ENCODE peak calls at places on chromosomes 2 and 18, in six cellular contexts. B, I, J, N, W and Y are unnamed samples. For H3F3A, the result is how much of the 10 kb centered on the place peaks cover.

GRCh38 chr18:21272016-21272582 is 30.1 kb downstream of the GREB1L start:
- DNase-seq in B (no peak), I (no peak), J (no peak), N (no peak), W (no peak), Y (no peak)

GRCh38 chr2:140586379-140586778 is 1544.4 kb downstream of the LRP1B start:
- DNase-seq in B (peak), I (peak), J (no peak), N (peak), W (peak), Y (peak)

GRCh38 chr2:145022671-145023330 is 502.9 kb upstream of the ZEB2 start:
- DNase-seq in B (no peak), I (no peak), J (no peak), N (peak), W (no peak), Y (peak)

GRCh38 chr2:19649107-19649506 is 252.7 kb downstream of the TTC32 start:
- DNase-seq in B (no peak), I (no peak), J (no peak), N (no peak), W (no peak), Y (peak)

GRCh38 chr2:227655454-227655853 is 11.2 kb upstream of the SCYGR5 start:
- DNase-seq in B (no peak), I (no peak), J (peak), N (no peak), W (no peak), Y (peak)

GRCh38 chr2:240298316-240298790 is 137.1 kb upstream of the GPC1 start:
- DNase-seq in B (no peak), I (no peak), J (no peak), N (no peak), W (no peak), Y (no peak)

GRCh38 chr2:119293254-119293653 is 69.6 kb downstream of the STEAP3 start:
- DNase-seq in B (no peak), I (no peak), J (no peak), N (no peak), W (no peak), Y (peak)

GRCh38 chr2:3141696-3142095 is 235.9 kb downstream of the EIPR1 start:
- DNase-seq in B (no peak), I (no peak), J (no peak), N (no peak), W (no peak), Y (no peak)

GRCh38 chr2:239316562-239317465 is 84.0 kb downstream of the HDAC4 start:
- DNase-seq in B (no peak), I (no peak), J (no peak), N (no peak), W (no peak), Y (peak)

GRCh38 chr18:73136134-73136533 is 268.3 kb upstream of the NETO1 start:
- DNase-seq in B (peak), I (no peak), J (no peak), N (peak), W (peak), Y (peak)

GRCh38 chr2:104872866-104873688 is 19.2 kb downstream of the POU3F3 start:
- DNase-seq in B (peak), I (peak), J (peak), N (peak), W (peak), Y (peak)

GRCh38 chr2:28869494-28870145 is 489 bp downstream of the TRMT61B start:
- DNase-seq in B (peak), I (no peak), J (no peak), N (peak), W (peak), Y (peak)

GRCh38 chr2:50614056-50614455 is 417.9 kb downstream of the NRXN1 start:
- DNase-seq in B (no peak), I (no peak), J (no peak), N (no peak), W (no peak), Y (no peak)

GRCh38 chr2:134568413-134568812 is 150.4 kb downstream of the TMEM163 start:
- DNase-seq in B (no peak), I (no peak), J (no peak), N (no peak), W (no peak), Y (no peak)

GRCh38 chr2:229454934-229455631 is 184.0 kb upstream of the PID1 start:
- DNase-seq in B (no peak), I (no peak), J (no peak), N (no peak), W (no peak), Y (peak)

GRCh38 chr2:163733301-163733938 is 2.4 kb downstream of the FIGN start:
- DNase-seq in B (no peak), I (peak), J (no peak), N (no peak), W (no peak), Y (peak)

GRCh38 chr2:236642584-236643291 is 73.1 kb downstream of the ACKR3 start:
- DNase-seq in B (no peak), I (no peak), J (peak), N (no peak), W (peak), Y (peak)

GRCh38 chr2:210230518-210230917 is 5.3 kb upstream of the ACADL start:
- DNase-seq in B (no peak), I (no peak), J (no peak), N (no peak), W (peak), Y (no peak)

GRCh38 chr2:59655809-59656208 is 897.6 kb downstream of the BCL11A start:
- DNase-seq in B (no peak), I (no peak), J (no peak), N (no peak), W (no peak), Y (no peak)

GRCh38 chr2:71601136-71602114 is 148.1 kb downstream of the DYSF start:
- DNase-seq in B (no peak), I (no peak), J (no peak), N (no peak), W (no peak), Y (no peak)

GRCh38 chr2:240389302-240389805 is 46.1 kb upstream of the GPC1 start:
- DNase-seq in B (no peak), I (no peak), J (no peak), N (no peak), W (no peak), Y (no peak)

GRCh38 chr2:30608643-30609042 is 161.6 kb downstream of the LCLAT1 start:
- DNase-seq in B (no peak), I (no peak), J (no peak), N (no peak), W (no peak), Y (peak)

GRCh38 chr2:28296243-28296642 is 96.4 kb upstream of the FOSL2 start:
- DNase-seq in B (no peak), I (no peak), J (no peak), N (no peak), W (no peak), Y (peak)

GRCh38 chr2:228681426-228681825 is 499.9 kb upstream of the SPHKAP start:
- DNase-seq in B (peak), I (peak), J (no peak), N (no peak), W (peak), Y (peak)

GRCh38 chr2:217398860-217399259 is 539.0 kb upstream of the TNP1 start:
- DNase-seq in B (no peak), I (peak), J (no peak), N (no peak), W (no peak), Y (no peak)

GRCh38 chr2:71706836-71707235 is 253.5 kb downstream of the DYSF start:
- DNase-seq in B (no peak), I (no peak), J (no peak), N (no peak), W (no peak), Y (no peak)

GRCh38 chr2:133568172-133568571 is at the start of gene NCKAP5:
- DNase-seq in B (peak), I (no peak), J (no peak), N (no peak), W (peak), Y (peak)

GRCh38 chr2:231886071-231886681 is 40.0 kb downstream of the NPPC start:
- DNase-seq in B (no peak), I (no peak), J (no peak), N (no peak), W (no peak), Y (no peak)

GRCh38 chr2:28411956-28412609 is 19.4 kb downstream of the FOSL2 start:
- DNase-seq in B (no peak), I (no peak), J (no peak), N (no peak), W (no peak), Y (no peak)

GRCh38 chr18:37499008-37499407 is 66.6 kb downstream of the CELF4 start:
- DNase-seq in B (peak), I (no peak), J (no peak), N (no peak), W (no peak), Y (no peak)

GRCh38 chr2:47159627-47160026 is 4.5 kb upstream of the STPG4 start:
- DNase-seq in B (no peak), I (no peak), J (no peak), N (no peak), W (no peak), Y (no peak)

GRCh38 chr2:47155091-47155876 is at the start of gene STPG4:
- DNase-seq in B (no peak), I (no peak), J (no peak), N (peak), W (peak), Y (no peak)

GRCh38 chr2:47160207-47160606 is 5.1 kb upstream of the STPG4 start:
- DNase-seq in B (no peak), I (no peak), J (no peak), N (no peak), W (no peak), Y (no peak)

GRCh38 chr2:47161475-47161874 is 6.4 kb upstream of the STPG4 start:
- DNase-seq in B (no peak), I (no peak), J (no peak), N (no peak), W (no peak), Y (no peak)

DNA sequence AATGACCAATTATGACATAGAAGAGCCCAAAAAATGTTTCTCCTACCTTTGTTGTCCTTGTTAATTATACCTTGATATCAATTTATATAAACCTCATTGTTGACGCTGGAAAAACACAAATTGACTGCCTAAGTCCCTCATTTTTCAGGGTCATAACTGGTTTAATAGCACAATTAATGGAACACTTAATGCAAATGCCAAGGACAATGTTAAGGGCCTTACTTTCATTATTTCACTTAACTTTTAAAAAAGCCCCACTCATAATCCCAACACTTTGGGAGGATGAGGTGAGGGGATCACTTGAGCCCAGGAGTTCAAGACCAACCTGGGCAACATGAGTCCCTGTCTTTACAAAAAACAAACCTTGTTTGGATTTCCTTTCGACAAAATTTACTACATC is 3.5 kb upstream of the STPG4 start:
- DNase-seq in B (no peak), I (no peak), J (no peak), N (no peak), W (no peak), Y (no peak)
- H3F3A ChIP-seq in B (half or more), I (half or more), J (half or more), N (half or more), W (under half), Y (half or more)

GRCh38 chr18:42814618-42815017 is 300.9 kb downstream of the RIT2 start:
- DNase-seq in B (no peak), I (no peak), J (no peak), N (no peak), W (no peak), Y (no peak)
- H3K4me2 ChIP-seq in B (no peak), I (no peak), J (no peak), N (no peak), W (no peak), Y (no peak)

DNA sequence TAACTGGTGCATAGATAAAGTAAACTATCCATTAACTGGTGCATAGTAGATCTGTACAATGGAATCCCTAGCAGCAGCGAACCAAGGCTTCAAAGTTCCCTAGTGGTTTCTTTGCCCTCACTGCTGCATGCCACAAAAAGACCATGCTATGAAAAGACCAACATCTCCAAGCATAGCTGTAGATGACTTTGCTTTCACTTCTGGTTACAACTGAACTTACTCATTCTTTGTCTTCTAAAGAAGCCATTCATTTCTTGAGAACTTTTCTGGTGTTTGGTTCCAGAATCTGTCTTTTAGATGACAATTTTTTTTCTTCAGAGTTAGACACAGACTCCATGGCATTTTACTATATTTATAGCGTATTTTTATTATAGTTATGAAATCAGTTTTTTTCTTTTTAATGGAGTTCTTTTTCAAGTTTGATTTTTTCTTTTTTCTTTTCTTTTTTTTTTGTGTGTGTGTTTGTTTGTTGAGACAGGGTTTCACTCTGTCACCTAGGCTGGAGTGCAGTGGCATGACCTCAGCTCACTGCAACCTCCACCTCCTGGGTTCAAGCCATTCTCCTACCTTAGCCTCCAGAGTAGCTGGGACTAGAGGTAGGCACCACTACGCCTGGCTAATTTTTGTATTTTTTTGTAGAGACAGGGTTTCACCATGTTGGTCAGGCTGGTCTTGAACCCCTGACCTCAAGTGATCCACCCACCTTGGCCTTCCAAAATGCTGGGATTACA is 63.6 kb downstream of the SLC35F5 start:
- DNase-seq in B (no peak), I (no peak), J (no peak), N (peak), W (no peak), Y (no peak)
- H3F3A ChIP-seq in B (under half), I (under half), J (under half), N (under half), W (under half), Y (under half)

GRCh38 chr2:238108423-238109201 is 8.5 kb downstream of the ESPNL start:
- DNase-seq in B (peak), I (peak), J (no peak), N (peak), W (peak), Y (no peak)
- H3K4me2 ChIP-seq in B (peak), I (no peak), J (no peak), N (peak), W (peak), Y (no peak)

DNA sequence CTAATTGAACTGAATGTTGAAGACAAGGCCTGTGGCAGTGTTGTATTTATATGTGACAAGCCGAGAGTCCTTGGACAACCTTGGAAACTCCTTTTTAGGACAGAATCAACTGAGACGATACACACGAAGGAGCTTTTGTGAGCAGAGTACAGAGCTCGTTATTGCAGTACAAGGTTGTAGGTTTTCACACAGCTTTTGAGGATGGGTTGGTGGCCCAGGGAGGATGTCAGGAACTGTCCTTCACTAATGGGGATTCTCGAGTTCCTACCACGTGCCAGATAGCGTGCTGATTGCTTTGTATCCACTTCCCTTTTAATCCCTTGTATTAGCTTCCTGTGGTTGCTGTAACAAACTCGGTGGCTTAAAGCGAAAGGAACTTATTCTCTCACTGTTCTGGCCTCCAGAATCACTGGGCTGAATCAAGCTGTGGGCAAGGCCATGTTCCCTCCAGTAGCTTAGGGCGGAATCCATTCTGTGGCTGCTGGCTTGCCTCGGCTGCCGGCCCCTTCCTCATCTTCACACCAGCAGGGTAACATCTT is 20.2 kb downstream of the INPP4A start:
- DNase-seq in B (no peak), I (no peak), J (no peak), N (peak), W (no peak), Y (no peak)
- H3F3A ChIP-seq in B (under half), I (under half), J (under half), N (half or more), W (under half), Y (under half)

GRCh38 chr2:200471324-200471848 is 38.5 kb downstream of the KCTD18 start:
- DNase-seq in B (peak), I (peak), J (no peak), N (peak), W (peak), Y (peak)
- H3K4me2 ChIP-seq in B (no peak), I (no peak), J (no peak), N (peak), W (no peak), Y (no peak)

GRCh38 chr2:55232863-55233657 is 572 bp downstream of the RPS27A start:
- DNase-seq in B (peak), I (peak), J (no peak), N (peak), W (no peak), Y (peak)
- H3F3A ChIP-seq in B (half or more), I (under half), J (half or more), N (under half), W (under half), Y (under half)

GRCh38 chr2:127453013-127453391 is 34.8 kb downstream of the PROC start:
- DNase-seq in B (no peak), I (no peak), J (no peak), N (no peak), W (no peak), Y (no peak)

GRCh38 chr2:127456960-127457359 is 38.7 kb downstream of the PROC start:
- DNase-seq in B (no peak), I (no peak), J (no peak), N (no peak), W (no peak), Y (no peak)

GRCh38 chr2:127455566-127456493 is 37.6 kb downstream of the PROC start:
- DNase-seq in B (peak), I (no peak), J (no peak), N (no peak), W (peak), Y (no peak)

GRCh38 chr2:127453392-127454171 is 35.4 kb downstream of the PROC start:
- DNase-seq in B (peak), I (peak), J (peak), N (no peak), W (peak), Y (no peak)

DNA sequence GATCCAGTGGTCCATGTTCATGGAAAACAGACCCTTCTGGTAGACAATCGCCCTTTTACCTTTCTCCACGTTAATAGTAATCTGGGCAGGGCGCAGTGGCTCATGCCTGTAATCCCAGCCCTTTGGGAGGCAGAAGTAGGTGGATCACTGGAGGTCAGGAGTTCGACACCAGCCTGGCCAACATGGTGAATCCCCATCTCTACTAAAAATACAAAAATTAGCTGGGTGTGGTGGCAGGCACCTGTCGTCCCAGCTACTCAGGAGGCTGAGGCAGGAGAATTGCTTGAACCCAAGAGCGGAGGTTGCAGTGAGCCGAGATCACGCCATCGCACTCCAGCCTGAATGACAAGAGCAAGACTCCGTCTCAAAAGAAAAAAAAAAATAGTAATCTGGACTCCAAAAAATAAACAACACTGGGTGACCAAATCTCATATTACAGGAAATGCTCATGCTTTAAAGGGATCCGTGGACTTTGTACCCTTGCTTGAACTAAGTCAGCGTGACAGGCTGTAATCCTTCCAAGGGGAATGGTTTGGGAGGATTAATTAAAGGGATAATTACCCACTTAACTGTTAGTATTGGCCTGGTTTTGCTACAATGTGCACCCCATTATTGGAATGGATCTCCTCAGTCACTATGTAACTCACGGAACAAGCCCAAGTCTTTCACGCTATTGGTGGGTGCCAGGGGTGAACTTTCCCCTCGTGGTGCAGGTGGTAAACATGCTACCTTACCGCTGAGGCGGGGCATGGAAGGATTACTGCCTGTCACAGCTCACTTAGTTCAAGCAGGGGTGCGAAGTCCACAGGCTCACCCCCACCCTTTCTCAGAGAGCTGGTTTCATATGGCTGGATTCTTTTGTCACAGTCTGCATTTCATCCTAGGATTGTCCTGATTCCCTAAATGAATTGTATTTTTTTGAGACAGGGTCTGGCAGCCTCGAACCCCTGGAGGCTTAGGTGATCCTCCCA is 36.7 kb downstream of the PROC start:
- DNase-seq in B (peak), I (no peak), J (no peak), N (no peak), W (no peak), Y (no peak)
- H3K4me2 ChIP-seq in B (peak), I (no peak), J (no peak), N (no peak), W (peak), Y (no peak)

DNA sequence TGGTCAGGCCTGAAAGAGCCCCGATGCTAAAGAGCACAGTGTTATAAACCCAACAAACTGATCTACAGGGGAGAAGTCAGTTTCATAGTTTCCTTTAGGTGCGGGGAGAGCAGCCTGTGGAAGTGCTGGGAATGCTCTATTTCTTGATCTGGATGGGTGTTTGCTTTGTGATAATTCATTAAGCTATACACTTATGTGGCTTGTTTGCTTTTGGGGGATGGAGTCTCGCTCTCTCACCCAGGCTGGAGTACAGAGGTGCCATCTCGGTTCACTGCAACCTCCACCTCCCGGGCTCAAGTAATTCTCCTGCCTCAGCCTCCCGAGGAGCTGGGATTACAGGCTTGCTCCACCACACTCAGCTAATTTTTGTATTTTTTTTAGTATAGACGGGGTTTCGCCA is 30.1 kb upstream of the CEP68 start:
- DNase-seq in B (no peak), I (no peak), J (no peak), N (no peak), W (no peak), Y (no peak)
- H3F3A ChIP-seq in B (under half), I (under half), J (under half), N (half or more), W (under half), Y (under half)